ENCODE peak calls at places on chromosome 12, in six cellular contexts. N is fibroblast of mammary gland, E is fibroblast of villous mesenchyme, Y is T-cell, V is lung, T is kidney glomerular epithelial cell. Q is an unnamed sample.

GRCh38 chr12:84355561-84355960 is 557.0 kb downstream of the SLC6A15 start:
- DNase-seq in T (no peak), N (no peak), E (no peak), V (no peak), Y (no peak), Q (no peak)

GRCh38 chr12:32312049-32312670 is 87.2 kb upstream of the FGD4 start:
- DNase-seq in V (no peak), N (peak; percentile 73), T (peak; percentile 60), Y (no peak), E (peak; percentile 80), Q (peak; percentile 84)

GRCh38 chr12:61808856-61809255 is 451.3 kb upstream of the USP15 start:
- DNase-seq in E (no peak), Y (no peak), V (no peak), N (peak; percentile 0), T (no peak), Q (no peak)

GRCh38 chr12:107457536-107457935 is 228.1 kb upstream of the PWP1 start:
- DNase-seq in Y (no peak), T (no peak), E (no peak), N (no peak), V (no peak), Q (no peak)

GRCh38 chr12:5685935-5686334 is 254.0 kb downstream of the NTF3 start:
- DNase-seq in N (no peak), Y (no peak), V (no peak), T (no peak), E (no peak), Q (no peak)

GRCh38 chr12:56991319-56991906 is 14.9 kb downstream of the ZBTB39 start:
- DNase-seq in E (no peak), Y (no peak), T (no peak), N (no peak), V (peak; percentile 53), Q (peak; percentile 17)

GRCh38 chr12:104319028-104319427 is 15.5 kb downstream of the EID3 start:
- DNase-seq in V (no peak), Y (no peak), N (no peak), T (no peak), E (no peak), Q (no peak)

GRCh38 chr12:104859144-104859543 is 98.9 kb downstream of the SLC41A2 start:
- DNase-seq in E (peak; percentile 39), N (peak; percentile 77), Y (no peak), T (peak; percentile 45), V (no peak), Q (peak; percentile 39)

GRCh38 chr12:57097554-57097835 is 8.6 kb downstream of the NAB2 start:
- DNase-seq in Y (no peak), N (peak; percentile 31), T (no peak), V (no peak), E (no peak), Q (no peak)

GRCh38 chr12:89472508-89472907 is 52.1 kb downstream of the GALNT4 start:
- DNase-seq in Y (no peak), V (no peak), T (no peak), N (peak; percentile 76), E (no peak), Q (peak; percentile 77)

GRCh38 chr12:106205208-106206069 is 42.4 kb downstream of the CKAP4 start:
- DNase-seq in V (no peak), E (no peak), N (no peak), T (no peak), Y (no peak), Q (no peak)

GRCh38 chr12:72612171-72612570 is 340.0 kb downstream of the TRHDE start:
- DNase-seq in V (no peak), T (no peak), E (no peak), Y (no peak), N (no peak), Q (no peak)